ENCODE peak calls at places on chromosomes 5 and 9, in five cellular contexts. One of them, this sample, is unnamed.

GRCh38 chr5:14595189-14595588 is 13.6 kb downstream of the OTULINL start:
- DNase-seq in activated gamma-delta T cell: no peak
- DNase-seq in foreskin fibroblast: no peak
- DNase-seq in AG09309: no peak
- DNase-seq in T-helper 17 cell: no peak
- DNase-seq in this sample: no peak

GRCh38 chr9:69411931-69412740 is 87.1 kb downstream of the ENTREP1 start:
- DNase-seq in foreskin fibroblast: no peak
- DNase-seq in AG09309: no peak
- DNase-seq in T-helper 17 cell: no peak
- DNase-seq in activated gamma-delta T cell: no peak
- DNase-seq in this sample: no peak

GRCh38 chr5:151686673-151687378 is at the start of gene SPARC:
- DNase-seq in T-helper 17 cell: no peak
- DNase-seq in activated gamma-delta T cell: no peak
- DNase-seq in foreskin fibroblast: peak; percentile 97
- DNase-seq in AG09309: peak; percentile 92
- DNase-seq in this sample: peak; percentile 83

GRCh38 chr9:93258818-93259489 is 75.0 kb downstream of the WNK2 start:
- DNase-seq in foreskin fibroblast: no peak
- DNase-seq in AG09309: no peak
- DNase-seq in activated gamma-delta T cell: no peak
- DNase-seq in T-helper 17 cell: no peak
- DNase-seq in this sample: peak; percentile 26

GRCh38 chr9:17613723-17614122 is 34.9 kb downstream of the SH3GL2 start:
- DNase-seq in T-helper 17 cell: no peak
- DNase-seq in foreskin fibroblast: peak; percentile 47
- DNase-seq in AG09309: peak; percentile 20
- DNase-seq in activated gamma-delta T cell: no peak
- DNase-seq in this sample: no peak

GRCh38 chr5:76050131-76050530 is 33.1 kb upstream of the SV2C start:
- DNase-seq in AG09309: no peak
- DNase-seq in T-helper 17 cell: no peak
- DNase-seq in activated gamma-delta T cell: no peak
- DNase-seq in foreskin fibroblast: no peak
- DNase-seq in this sample: no peak

GRCh38 chr9:4939118-4939561 is 45.9 kb upstream of the JAK2 start:
- DNase-seq in T-helper 17 cell: no peak
- DNase-seq in AG09309: no peak
- DNase-seq in activated gamma-delta T cell: no peak
- DNase-seq in foreskin fibroblast: no peak
- DNase-seq in this sample: no peak

GRCh38 chr5:107980923-107981748 is 310.4 kb upstream of the EFNA5 start:
- DNase-seq in AG09309: no peak
- DNase-seq in foreskin fibroblast: no peak
- DNase-seq in T-helper 17 cell: no peak
- DNase-seq in activated gamma-delta T cell: no peak
- DNase-seq in this sample: no peak

GRCh38 chr9:126066131-126066530 is 260.5 kb upstream of the MVB12B start:
- DNase-seq in foreskin fibroblast: no peak
- DNase-seq in AG09309: no peak
- DNase-seq in T-helper 17 cell: no peak
- DNase-seq in activated gamma-delta T cell: no peak
- DNase-seq in this sample: no peak

GRCh38 chr5:103357636-103358035 is 99.1 kb downstream of the MACIR start:
- DNase-seq in AG09309: no peak
- DNase-seq in T-helper 17 cell: no peak
- DNase-seq in activated gamma-delta T cell: no peak
- DNase-seq in foreskin fibroblast: no peak
- DNase-seq in this sample: no peak

GRCh38 chr9:130402645-130403440 is 41.9 kb upstream of the ASS1 start:
- DNase-seq in activated gamma-delta T cell: no peak
- DNase-seq in AG09309: no peak
- DNase-seq in foreskin fibroblast: no peak
- DNase-seq in T-helper 17 cell: no peak
- DNase-seq in this sample: no peak

GRCh38 chr9:71608825-71609452 is 159.4 kb downstream of the CEMIP2 start:
- DNase-seq in activated gamma-delta T cell: no peak
- DNase-seq in T-helper 17 cell: no peak
- DNase-seq in AG09309: no peak
- DNase-seq in foreskin fibroblast: no peak
- DNase-seq in this sample: no peak

GRCh38 chr9:127974002-127974768 is 6.6 kb downstream of the EEIG1 start:
- DNase-seq in T-helper 17 cell: no peak
- DNase-seq in foreskin fibroblast: no peak
- DNase-seq in AG09309: no peak
- DNase-seq in activated gamma-delta T cell: no peak
- DNase-seq in this sample: no peak

GRCh38 chr9:95157491-95158151 is 159.9 kb downstream of the FANCC start:
- DNase-seq in AG09309: no peak
- DNase-seq in foreskin fibroblast: peak; percentile 92
- DNase-seq in T-helper 17 cell: no peak
- DNase-seq in activated gamma-delta T cell: no peak
- DNase-seq in this sample: peak; percentile 61

GRCh38 chr5:141958113-141958512 is at the start of gene PCDH12:
- DNase-seq in activated gamma-delta T cell: no peak
- DNase-seq in foreskin fibroblast: no peak
- DNase-seq in T-helper 17 cell: no peak
- DNase-seq in AG09309: no peak
- DNase-seq in this sample: no peak

GRCh38 chr5:112863549-112863948 is 2.5 kb downstream of the SRP19 start:
- DNase-seq in activated gamma-delta T cell: no peak
- DNase-seq in foreskin fibroblast: no peak
- DNase-seq in AG09309: no peak
- DNase-seq in T-helper 17 cell: no peak
- DNase-seq in this sample: no peak

GRCh38 chr9:72983056-72983455 is 30.2 kb upstream of the ALDH1A1 start:
- DNase-seq in foreskin fibroblast: no peak
- DNase-seq in activated gamma-delta T cell: no peak
- DNase-seq in T-helper 17 cell: no peak
- DNase-seq in AG09309: no peak
- DNase-seq in this sample: no peak

This sample was measured in ovary.